ENCODE peak calls at places on chromosomes 12 and 14, in four cellular contexts. T is nephron progenitor cell, S is body of pancreas, N is mesothelial cell of epicardium. D is an unnamed sample.

GRCh38 chr14:75165586-75166391 is 10.6 kb downstream of the TMED10 start:
- DNase-seq in T (no peak), S (no peak), N (no peak), D (peak; percentile 82)

GRCh38 chr14:62301076-62301475 is 538.9 kb downstream of the SNAPC1 start:
- DNase-seq in T (no peak), S (no peak), N (no peak), D (no peak)

GRCh38 chr12:129489277-129489676 is 414.5 kb downstream of the TMEM132D start:
- DNase-seq in T (no peak), S (no peak), N (no peak), D (no peak)

GRCh38 chr14:59017285-59017965 is 171.0 kb upstream of the DAAM1 start:
- DNase-seq in T (no peak), S (no peak), N (no peak), D (no peak)

GRCh38 chr14:106508216-106508615 is 981.8 kb downstream of the TMEM121 start:
- DNase-seq in T (no peak), S (no peak), N (no peak), D (no peak)

GRCh38 chr14:91127411-91127810 is 13.5 kb downstream of the DGLUCY start:
- DNase-seq in T (no peak), S (peak; percentile 65), N (peak; percentile 56), D (no peak)

GRCh38 chr12:4858385-4858784 is 51.3 kb upstream of the KCNA1 start:
- DNase-seq in T (peak; percentile 49), S (peak; percentile 27), N (no peak), D (peak; percentile 19)

GRCh38 chr14:65846469-65846868 is 433.9 kb downstream of the FUT8 start:
- DNase-seq in T (no peak), S (no peak), N (no peak), D (no peak)

GRCh38 chr14:31492759-31493498 is 5.1 kb upstream of the GPR33 start:
- DNase-seq in T (no peak), S (no peak), N (no peak), D (no peak)

GRCh38 chr12:115870527-115870926 is 407.0 kb downstream of the MED13L start:
- DNase-seq in T (no peak), S (no peak), N (no peak), D (no peak)

GRCh38 chr12:57085999-57086950 is 2.6 kb upstream of the NAB2 start:
- DNase-seq in T (peak; percentile 61), S (peak; percentile 43), N (peak; percentile 72), D (peak; percentile 50)

GRCh38 chr14:31270196-31270772 is 62.7 kb upstream of the HECTD1 start:
- DNase-seq in T (no peak), S (peak; percentile 21), N (no peak), D (no peak)

GRCh38 chr12:8662592-8662991 is at the start of gene MFAP5:
- DNase-seq in T (no peak), S (no peak), N (no peak), D (no peak)

GRCh38 chr12:9864913-9865675 is 4.1 kb downstream of the CLEC2B start:
- DNase-seq in T (no peak), S (no peak), N (no peak), D (no peak)

GRCh38 chr12:49626836-49627235 is 3.5 kb downstream of the PRPF40B start:
- DNase-seq in T (no peak), S (no peak), N (no peak), D (no peak)

GRCh38 chr14:104582649-104583048 is 3.1 kb downstream of the C14orf180 start:
- DNase-seq in T (no peak), S (no peak), N (no peak), D (no peak)

GRCh38 chr14:63614964-63615363 is 26.7 kb downstream of the WDR89 start:
- DNase-seq in T (no peak), S (no peak), N (no peak), D (no peak)

GRCh38 chr14:22194669-22195068 is 394.4 kb downstream of the DAD1 start:
- DNase-seq in T (no peak), S (no peak), N (no peak), D (no peak)

GRCh38 chr12:120528861-120529525 is at the start of gene COQ5:
- DNase-seq in T (peak; percentile 90), S (peak; percentile 89), N (peak; percentile 86), D (peak; percentile 90)

D was measured in midbrain.